ENCODE peak calls at places on chromosome 9, in five cellular contexts. One of them, this sample, is unnamed.

GRCh38 chr9:132006657-132007370 is 72.9 kb downstream of the MED27 start:
- DNase-seq in cardiac fibroblast: peak
- DNase-seq in prostate gland: peak
- DNase-seq in bronchial epithelial cell: peak
- DNase-seq in Panc1: no peak
- DNase-seq in this sample: no peak

GRCh38 chr9:13221741-13222140 is 57.8 kb downstream of the MPDZ start:
- DNase-seq in bronchial epithelial cell: no peak
- DNase-seq in cardiac fibroblast: no peak
- DNase-seq in prostate gland: no peak
- DNase-seq in Panc1: no peak
- DNase-seq in this sample: no peak

GRCh38 chr9:95261890-95262289 is 55.6 kb downstream of the FANCC start:
- DNase-seq in cardiac fibroblast: peak
- DNase-seq in bronchial epithelial cell: peak
- DNase-seq in Panc1: no peak
- DNase-seq in prostate gland: no peak
- DNase-seq in this sample: no peak

GRCh38 chr9:133135193-133135745 is 14.2 kb upstream of the RALGDS start:
- DNase-seq in bronchial epithelial cell: peak
- DNase-seq in cardiac fibroblast: peak
- DNase-seq in prostate gland: peak
- DNase-seq in Panc1: peak
- DNase-seq in this sample: no peak

GRCh38 chr9:14258840-14259239 is 55.1 kb downstream of the NFIB start:
- DNase-seq in cardiac fibroblast: peak
- DNase-seq in bronchial epithelial cell: peak
- DNase-seq in Panc1: no peak
- DNase-seq in prostate gland: no peak
- DNase-seq in this sample: no peak

GRCh38 chr9:27373851-27374250 is 76.9 kb upstream of the EQTN start:
- DNase-seq in prostate gland: no peak
- DNase-seq in bronchial epithelial cell: no peak
- DNase-seq in Panc1: no peak
- DNase-seq in cardiac fibroblast: no peak
- DNase-seq in this sample: no peak

GRCh38 chr9:92406506-92406905 is 2.1 kb upstream of the OGN start:
- DNase-seq in bronchial epithelial cell: no peak
- DNase-seq in cardiac fibroblast: peak
- DNase-seq in prostate gland: peak
- DNase-seq in Panc1: no peak
- DNase-seq in this sample: no peak

GRCh38 chr9:127928232-127929043 is 2.1 kb downstream of the PIP5KL1 start:
- DNase-seq in bronchial epithelial cell: no peak
- DNase-seq in Panc1: no peak
- DNase-seq in cardiac fibroblast: no peak
- DNase-seq in prostate gland: no peak
- DNase-seq in this sample: no peak

GRCh38 chr9:110284211-110284849 is 28.0 kb upstream of the TXN start:
- DNase-seq in prostate gland: no peak
- DNase-seq in bronchial epithelial cell: peak
- DNase-seq in Panc1: no peak
- DNase-seq in cardiac fibroblast: no peak
- DNase-seq in this sample: no peak

GRCh38 chr9:135951889-135952663 is 9.1 kb downstream of the UBAC1 start:
- DNase-seq in Panc1: no peak
- DNase-seq in prostate gland: peak
- DNase-seq in bronchial epithelial cell: peak
- DNase-seq in cardiac fibroblast: peak
- DNase-seq in this sample: no peak

GRCh38 chr9:113150670-113151591 is at the start of gene SLC31A2:
- DNase-seq in prostate gland: peak
- DNase-seq in cardiac fibroblast: peak
- DNase-seq in Panc1: peak
- DNase-seq in bronchial epithelial cell: peak
- DNase-seq in this sample: peak

GRCh38 chr9:12775373-12775962 is 648 bp downstream of the LURAP1L start:
- DNase-seq in prostate gland: peak
- DNase-seq in Panc1: no peak
- DNase-seq in cardiac fibroblast: no peak
- DNase-seq in bronchial epithelial cell: no peak
- DNase-seq in this sample: no peak

GRCh38 chr9:88044200-88044599 is 69.9 kb upstream of the CDK20 start:
- DNase-seq in prostate gland: no peak
- DNase-seq in cardiac fibroblast: no peak
- DNase-seq in bronchial epithelial cell: no peak
- DNase-seq in Panc1: no peak
- DNase-seq in this sample: no peak

GRCh38 chr9:65435464-65435863 is 150.5 kb upstream of the FOXD4L5 start:
- DNase-seq in bronchial epithelial cell: no peak
- DNase-seq in cardiac fibroblast: no peak
- DNase-seq in Panc1: no peak
- DNase-seq in prostate gland: no peak
- DNase-seq in this sample: no peak

GRCh38 chr9:134496413-134497282 is 145.0 kb upstream of the COL5A1 start:
- DNase-seq in bronchial epithelial cell: no peak
- DNase-seq in Panc1: no peak
- DNase-seq in cardiac fibroblast: peak
- DNase-seq in prostate gland: no peak
- DNase-seq in this sample: peak

GRCh38 chr9:134272302-134273023 is 53.8 kb upstream of the RXRA start:
- DNase-seq in prostate gland: no peak
- DNase-seq in cardiac fibroblast: no peak
- DNase-seq in bronchial epithelial cell: no peak
- DNase-seq in Panc1: no peak
- DNase-seq in this sample: no peak

GRCh38 chr9:37178742-37179141 is 58.4 kb downstream of the ZCCHC7 start:
- DNase-seq in prostate gland: no peak
- DNase-seq in cardiac fibroblast: no peak
- DNase-seq in bronchial epithelial cell: no peak
- DNase-seq in Panc1: no peak
- DNase-seq in this sample: no peak

GRCh38 chr9:2174911-2175310 is 159.8 kb downstream of the SMARCA2 start:
- DNase-seq in Panc1: no peak
- DNase-seq in prostate gland: no peak
- DNase-seq in cardiac fibroblast: no peak
- DNase-seq in bronchial epithelial cell: no peak
- DNase-seq in this sample: no peak

GRCh38 chr9:135551031-135551430 is 5.1 kb downstream of the OBP2A start:
- DNase-seq in prostate gland: no peak
- DNase-seq in bronchial epithelial cell: no peak
- DNase-seq in cardiac fibroblast: no peak
- DNase-seq in Panc1: no peak
- DNase-seq in this sample: no peak

GRCh38 chr9:108580021-108580439 is 275.8 kb downstream of the ACTL7B start:
- DNase-seq in cardiac fibroblast: peak
- DNase-seq in prostate gland: peak
- DNase-seq in Panc1: no peak
- DNase-seq in bronchial epithelial cell: peak
- DNase-seq in this sample: peak

GRCh38 chr9:107749787-107750444 is 260.3 kb upstream of the KLF4 start:
- DNase-seq in Panc1: peak
- DNase-seq in prostate gland: peak
- DNase-seq in cardiac fibroblast: peak
- DNase-seq in bronchial epithelial cell: peak
- DNase-seq in this sample: peak

GRCh38 chr9:97632406-97632991 is 669 bp downstream of the TSTD2 start:
- DNase-seq in bronchial epithelial cell: no peak
- DNase-seq in cardiac fibroblast: peak
- DNase-seq in prostate gland: peak
- DNase-seq in Panc1: peak
- DNase-seq in this sample: peak

GRCh38 chr9:77534376-77535057 is 113.6 kb downstream of the GNA14 start:
- DNase-seq in prostate gland: no peak
- DNase-seq in cardiac fibroblast: peak
- DNase-seq in Panc1: no peak
- DNase-seq in bronchial epithelial cell: no peak
- DNase-seq in this sample: no peak

GRCh38 chr9:132409828-132410528 is at the start of gene CFAP77:
- DNase-seq in Panc1: no peak
- DNase-seq in bronchial epithelial cell: peak
- DNase-seq in cardiac fibroblast: peak
- DNase-seq in prostate gland: no peak
- DNase-seq in this sample: no peak

GRCh38 chr9:131418143-131419028 is 24.5 kb downstream of the PRRC2B start:
- DNase-seq in cardiac fibroblast: no peak
- DNase-seq in Panc1: no peak
- DNase-seq in bronchial epithelial cell: no peak
- DNase-seq in prostate gland: peak
- DNase-seq in this sample: no peak

GRCh38 chr9:133669402-133669801 is 33.2 kb downstream of the DBH start:
- DNase-seq in prostate gland: no peak
- DNase-seq in cardiac fibroblast: no peak
- DNase-seq in Panc1: no peak
- DNase-seq in bronchial epithelial cell: no peak
- DNase-seq in this sample: no peak

DNA sequence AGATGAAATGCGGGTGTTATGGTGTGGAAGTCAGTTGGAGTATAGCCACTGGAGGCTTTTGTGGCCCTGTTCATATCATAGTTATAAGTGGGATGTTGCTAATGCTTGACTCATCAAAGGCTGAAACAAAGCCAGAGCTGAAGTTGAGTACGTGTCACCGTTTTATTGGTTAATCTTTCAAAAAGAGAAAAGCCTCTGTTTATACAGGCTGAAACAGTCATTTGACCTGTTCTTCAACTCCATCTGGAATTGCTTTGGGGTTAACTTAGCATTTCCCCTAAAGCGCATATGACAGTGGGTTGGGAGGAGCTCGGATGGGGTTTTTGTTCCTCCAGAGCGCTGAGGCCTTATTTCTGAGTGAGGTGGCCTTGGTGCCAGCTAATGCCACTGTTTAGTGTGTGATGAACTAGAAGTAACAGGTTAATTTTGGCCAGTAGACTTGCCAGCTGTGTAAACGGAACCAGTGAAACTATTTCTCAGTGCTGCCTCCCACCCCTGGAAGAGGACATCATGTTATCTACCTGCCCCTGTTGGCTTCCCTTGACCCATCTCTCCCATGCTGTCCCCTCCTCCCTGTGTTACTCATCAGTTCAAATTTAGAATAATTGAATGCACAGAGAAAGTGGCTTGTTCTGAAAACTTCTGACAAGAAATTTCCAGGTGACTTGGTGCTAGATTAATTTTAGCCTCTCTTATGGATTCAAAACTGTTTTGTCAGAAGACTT is 34.2 kb downstream of the MTAP start:
- DNase-seq in bronchial epithelial cell: peak
- DNase-seq in cardiac fibroblast: peak
- DNase-seq in Panc1: no peak
- DNase-seq in prostate gland: no peak
- DNase-seq in this sample: peak
- H3K4me3 ChIP-seq in bronchial epithelial cell: no peak
- H3K4me3 ChIP-seq in cardiac fibroblast: no peak
- H3K4me3 ChIP-seq in Panc1: no peak
- H3K4me3 ChIP-seq in prostate gland: no peak
- H3K4me3 ChIP-seq in this sample: no peak

GRCh38 chr9:38263534-38263933 is 129.0 kb upstream of the ALDH1B1 start:
- DNase-seq in prostate gland: no peak
- DNase-seq in cardiac fibroblast: peak
- DNase-seq in Panc1: no peak
- DNase-seq in bronchial epithelial cell: peak
- DNase-seq in this sample: no peak
- TF ChIP-seq CTCF in prostate gland: peak
- TF ChIP-seq CTCF in cardiac fibroblast: peak
- TF ChIP-seq CTCF in Panc1: peak
- TF ChIP-seq CTCF in bronchial epithelial cell: peak
- TF ChIP-seq CTCF in this sample: peak

DNA sequence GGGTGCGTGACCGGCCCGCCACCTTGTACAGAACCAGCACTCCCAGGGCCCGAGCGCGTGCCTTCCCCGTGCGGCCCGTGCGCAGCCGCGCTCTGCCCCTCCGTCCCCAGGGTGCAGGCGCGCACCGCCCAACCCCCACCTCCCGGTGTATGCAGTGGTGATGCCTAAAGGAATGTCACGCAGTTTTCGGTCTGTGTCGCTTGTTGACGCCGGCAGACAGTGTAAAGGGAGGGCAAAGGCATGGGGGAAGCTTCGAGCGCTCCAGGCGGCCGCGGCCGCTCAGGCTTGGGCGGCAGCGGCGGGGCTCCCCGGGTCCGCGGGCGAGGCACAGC is 1.3 kb downstream of the LRRC26 start:
- DNase-seq in cardiac fibroblast: no peak
- DNase-seq in prostate gland: no peak
- DNase-seq in bronchial epithelial cell: no peak
- DNase-seq in Panc1: no peak
- DNase-seq in this sample: no peak
- H3K4me3 ChIP-seq in cardiac fibroblast: no peak
- H3K4me3 ChIP-seq in prostate gland: peak
- H3K4me3 ChIP-seq in bronchial epithelial cell: peak
- H3K4me3 ChIP-seq in Panc1: peak
- H3K4me3 ChIP-seq in this sample: no peak

GRCh38 chr9:93859431-93860215 is 95.5 kb downstream of the BARX1 start:
- DNase-seq in prostate gland: no peak
- DNase-seq in Panc1: no peak
- DNase-seq in cardiac fibroblast: no peak
- DNase-seq in bronchial epithelial cell: no peak
- DNase-seq in this sample: no peak
- TF ChIP-seq CTCF in prostate gland: no peak
- TF ChIP-seq CTCF in Panc1: peak
- TF ChIP-seq CTCF in cardiac fibroblast: no peak
- TF ChIP-seq CTCF in bronchial epithelial cell: no peak
- TF ChIP-seq CTCF in this sample: no peak

DNA sequence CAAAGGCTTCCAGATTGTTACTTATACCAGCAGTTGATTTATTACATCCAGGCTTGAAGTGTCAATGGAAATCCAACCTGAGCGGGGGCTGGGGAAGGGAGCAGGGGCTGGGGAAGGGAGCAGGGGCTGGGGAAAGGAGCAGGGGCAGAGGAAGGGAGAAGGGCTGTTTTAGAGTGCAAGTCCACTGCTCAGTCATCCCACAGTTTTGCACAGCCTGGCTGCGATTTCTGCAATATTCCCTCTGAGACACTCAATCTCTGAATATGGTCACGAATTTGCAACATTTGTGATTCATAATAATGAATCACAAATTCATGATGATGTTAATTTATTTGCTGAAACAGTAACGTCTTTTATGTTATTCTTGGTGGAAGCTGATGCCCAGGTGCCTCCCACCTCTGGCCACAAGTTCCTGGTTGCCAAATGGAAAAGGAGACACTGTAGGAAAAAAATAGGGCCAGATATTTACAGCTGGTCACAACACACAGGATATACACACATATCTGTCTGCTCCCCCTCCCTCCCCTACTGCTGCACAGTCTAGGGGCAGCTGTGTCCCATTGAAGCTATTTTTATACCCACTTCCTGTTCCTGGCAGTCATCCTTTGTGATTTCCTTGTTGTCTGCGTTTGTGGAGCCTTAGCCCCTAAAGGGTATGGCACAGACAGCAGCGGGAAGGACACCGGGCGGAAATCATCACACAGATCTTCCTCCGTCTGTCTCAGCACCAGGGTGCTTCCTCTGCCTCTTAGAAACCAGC is 325.1 kb downstream of the GADD45G start:
- DNase-seq in bronchial epithelial cell: peak
- DNase-seq in prostate gland: no peak
- DNase-seq in cardiac fibroblast: no peak
- DNase-seq in Panc1: no peak
- DNase-seq in this sample: no peak
- H3K4me3 ChIP-seq in bronchial epithelial cell: no peak
- H3K4me3 ChIP-seq in prostate gland: no peak
- H3K4me3 ChIP-seq in cardiac fibroblast: no peak
- H3K4me3 ChIP-seq in Panc1: no peak
- H3K4me3 ChIP-seq in this sample: no peak